ENCODE peak calls at places on chromosomes 16 and 17, in eight cellular contexts. One of them, this sample, is unnamed.

GRCh38 chr16:86834451-86835035 is 256.2 kb downstream of the FOXL1 start:
- DNase-seq in CD4-positive, alpha-beta T cell: no peak
- DNase-seq in stomach: no peak
- DNase-seq in AG04450: peak
- DNase-seq in tibial nerve: no peak
- DNase-seq in fibroblast of lung: peak
- DNase-seq in upper lobe of right lung: no peak
- DNase-seq in astrocyte: peak
- DNase-seq in this sample: no peak

GRCh38 chr17:45857977-45858708 is 13.5 kb downstream of the SPPL2C start:
- DNase-seq in AG04450: no peak
- DNase-seq in upper lobe of right lung: no peak
- DNase-seq in stomach: no peak
- DNase-seq in CD4-positive, alpha-beta T cell: no peak
- DNase-seq in tibial nerve: peak
- DNase-seq in fibroblast of lung: peak
- DNase-seq in astrocyte: peak
- DNase-seq in this sample: no peak

GRCh38 chr17:40951011-40951622 is 13.7 kb upstream of the KRT23 start:
- DNase-seq in fibroblast of lung: peak
- DNase-seq in CD4-positive, alpha-beta T cell: no peak
- DNase-seq in stomach: no peak
- DNase-seq in astrocyte: peak
- DNase-seq in AG04450: no peak
- DNase-seq in upper lobe of right lung: no peak
- DNase-seq in tibial nerve: no peak
- DNase-seq in this sample: no peak

GRCh38 chr16:30874244-30874820 is 19.5 kb downstream of the BCL7C start:
- DNase-seq in upper lobe of right lung: no peak
- DNase-seq in CD4-positive, alpha-beta T cell: no peak
- DNase-seq in tibial nerve: no peak
- DNase-seq in stomach: no peak
- DNase-seq in AG04450: no peak
- DNase-seq in fibroblast of lung: no peak
- DNase-seq in astrocyte: no peak
- DNase-seq in this sample: no peak

GRCh38 chr16:83224642-83225041 is 583.1 kb upstream of the HSBP1 start:
- DNase-seq in tibial nerve: no peak
- DNase-seq in fibroblast of lung: no peak
- DNase-seq in astrocyte: no peak
- DNase-seq in CD4-positive, alpha-beta T cell: no peak
- DNase-seq in upper lobe of right lung: no peak
- DNase-seq in AG04450: no peak
- DNase-seq in stomach: no peak
- DNase-seq in this sample: no peak

GRCh38 chr17:7801582-7801981 is 32.4 kb upstream of the KDM6B start:
- DNase-seq in AG04450: no peak
- DNase-seq in astrocyte: no peak
- DNase-seq in stomach: no peak
- DNase-seq in upper lobe of right lung: no peak
- DNase-seq in CD4-positive, alpha-beta T cell: no peak
- DNase-seq in tibial nerve: no peak
- DNase-seq in fibroblast of lung: no peak
- DNase-seq in this sample: no peak

GRCh38 chr17:57655564-57655963 is 89.5 kb downstream of the CCDC182 start:
- DNase-seq in AG04450: no peak
- DNase-seq in astrocyte: no peak
- DNase-seq in fibroblast of lung: no peak
- DNase-seq in upper lobe of right lung: no peak
- DNase-seq in CD4-positive, alpha-beta T cell: no peak
- DNase-seq in stomach: no peak
- DNase-seq in tibial nerve: no peak
- DNase-seq in this sample: no peak

GRCh38 chr17:59647288-59647687 is 27.6 kb downstream of the CLTC start:
- DNase-seq in AG04450: no peak
- DNase-seq in astrocyte: no peak
- DNase-seq in CD4-positive, alpha-beta T cell: no peak
- DNase-seq in stomach: no peak
- DNase-seq in tibial nerve: no peak
- DNase-seq in upper lobe of right lung: no peak
- DNase-seq in fibroblast of lung: no peak
- DNase-seq in this sample: no peak

GRCh38 chr17:9287301-9287700 is 266.0 kb downstream of the NTN1 start:
- DNase-seq in stomach: no peak
- DNase-seq in fibroblast of lung: no peak
- DNase-seq in astrocyte: no peak
- DNase-seq in upper lobe of right lung: no peak
- DNase-seq in CD4-positive, alpha-beta T cell: no peak
- DNase-seq in AG04450: no peak
- DNase-seq in tibial nerve: no peak
- DNase-seq in this sample: no peak

GRCh38 chr17:37317867-37318266 is 57.9 kb upstream of the C17orf78 start:
- DNase-seq in stomach: no peak
- DNase-seq in astrocyte: no peak
- DNase-seq in fibroblast of lung: no peak
- DNase-seq in AG04450: no peak
- DNase-seq in CD4-positive, alpha-beta T cell: no peak
- DNase-seq in upper lobe of right lung: no peak
- DNase-seq in tibial nerve: no peak
- DNase-seq in this sample: no peak

GRCh38 chr17:77778636-77779524 is 179.6 kb upstream of the TNRC6C start:
- DNase-seq in AG04450: no peak
- DNase-seq in upper lobe of right lung: peak
- DNase-seq in fibroblast of lung: peak
- DNase-seq in tibial nerve: no peak
- DNase-seq in stomach: peak
- DNase-seq in astrocyte: peak
- DNase-seq in CD4-positive, alpha-beta T cell: no peak
- DNase-seq in this sample: peak

DNA sequence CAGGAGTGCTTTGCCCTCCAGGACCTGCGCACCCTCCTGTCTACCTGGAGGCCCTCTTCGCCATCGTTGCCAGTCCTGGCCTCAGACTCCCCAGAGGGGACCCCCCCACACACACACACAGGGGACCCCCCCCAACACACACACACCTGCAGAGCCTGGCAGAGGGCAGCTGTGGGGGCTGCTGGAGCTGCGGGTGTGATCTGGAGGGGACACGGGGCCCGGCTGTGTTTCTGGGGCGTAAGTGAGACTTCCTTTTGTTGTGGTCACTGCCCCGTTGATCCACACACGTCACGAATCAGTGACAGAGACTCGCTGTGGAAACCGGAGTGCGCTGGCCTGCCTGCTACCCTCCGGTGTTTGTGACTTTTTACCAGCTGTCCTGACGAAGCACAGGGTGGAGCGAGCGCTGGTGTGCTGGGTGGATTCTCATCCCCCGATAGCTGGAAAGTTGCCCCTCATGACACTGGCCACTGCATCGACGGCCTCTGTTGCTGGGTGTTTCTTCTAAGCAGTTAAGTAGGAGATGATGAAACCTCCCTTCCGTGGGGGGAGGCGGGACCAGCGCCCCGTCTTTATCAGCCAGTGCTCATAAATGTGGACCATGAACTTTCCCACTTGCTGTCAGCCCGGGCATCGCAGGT is 2.3 kb downstream of the METRNL start:
- DNase-seq in AG04450: no peak
- DNase-seq in upper lobe of right lung: no peak
- DNase-seq in tibial nerve: peak
- DNase-seq in stomach: peak
- DNase-seq in fibroblast of lung: no peak
- DNase-seq in CD4-positive, alpha-beta T cell: no peak
- DNase-seq in astrocyte: no peak
- DNase-seq in this sample: no peak
- H3K27ac ChIP-seq in AG04450: no peak
- H3K27ac ChIP-seq in upper lobe of right lung: peak
- H3K27ac ChIP-seq in tibial nerve: peak
- H3K27ac ChIP-seq in stomach: peak
- H3K27ac ChIP-seq in fibroblast of lung: peak
- H3K27ac ChIP-seq in CD4-positive, alpha-beta T cell: no peak
- H3K27ac ChIP-seq in astrocyte: no peak
- H3K27ac ChIP-seq in this sample: peak

GRCh38 chr17:5699789-5700188 is 115.5 kb upstream of the NLRP1 start:
- DNase-seq in fibroblast of lung: no peak
- DNase-seq in stomach: no peak
- DNase-seq in astrocyte: no peak
- DNase-seq in tibial nerve: no peak
- DNase-seq in CD4-positive, alpha-beta T cell: no peak
- DNase-seq in AG04450: no peak
- DNase-seq in upper lobe of right lung: no peak
- DNase-seq in this sample: no peak

GRCh38 chr17:5694507-5694906 is 110.2 kb upstream of the NLRP1 start:
- DNase-seq in tibial nerve: no peak
- DNase-seq in fibroblast of lung: no peak
- DNase-seq in AG04450: no peak
- DNase-seq in astrocyte: no peak
- DNase-seq in stomach: no peak
- DNase-seq in CD4-positive, alpha-beta T cell: no peak
- DNase-seq in upper lobe of right lung: no peak
- DNase-seq in this sample: no peak

GRCh38 chr17:5698959-5699358 is 114.7 kb upstream of the NLRP1 start:
- DNase-seq in upper lobe of right lung: no peak
- DNase-seq in stomach: no peak
- DNase-seq in astrocyte: no peak
- DNase-seq in tibial nerve: no peak
- DNase-seq in fibroblast of lung: no peak
- DNase-seq in AG04450: no peak
- DNase-seq in CD4-positive, alpha-beta T cell: no peak
- DNase-seq in this sample: no peak

GRCh38 chr17:5693821-5694220 is 109.5 kb upstream of the NLRP1 start:
- DNase-seq in stomach: no peak
- DNase-seq in tibial nerve: no peak
- DNase-seq in CD4-positive, alpha-beta T cell: no peak
- DNase-seq in upper lobe of right lung: no peak
- DNase-seq in astrocyte: no peak
- DNase-seq in AG04450: no peak
- DNase-seq in fibroblast of lung: no peak
- DNase-seq in this sample: no peak

DNA sequence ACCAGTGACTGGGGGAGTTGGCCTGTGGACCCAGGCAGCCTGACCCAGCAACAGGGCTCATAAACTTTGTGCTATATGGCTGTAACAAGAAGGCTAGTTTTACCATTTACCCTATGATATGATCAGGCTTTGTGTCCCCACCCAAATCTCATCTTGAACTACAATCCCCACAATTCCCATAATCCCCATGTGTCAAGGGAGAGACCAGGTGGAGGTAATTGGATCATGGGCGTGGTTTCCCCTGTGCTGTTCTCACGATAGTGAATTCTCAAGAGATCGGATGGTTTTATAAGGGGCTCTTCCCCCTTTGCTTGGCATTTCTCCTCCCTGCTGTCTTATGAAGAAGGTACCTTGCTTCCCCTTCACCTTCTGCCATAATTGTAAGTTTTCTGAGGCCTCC is 111.2 kb upstream of the NLRP1 start:
- DNase-seq in fibroblast of lung: no peak
- DNase-seq in CD4-positive, alpha-beta T cell: no peak
- DNase-seq in upper lobe of right lung: no peak
- DNase-seq in AG04450: no peak
- DNase-seq in tibial nerve: no peak
- DNase-seq in astrocyte: no peak
- DNase-seq in stomach: no peak
- DNase-seq in this sample: no peak
- TF ChIP-seq CTCF in fibroblast of lung: no peak
- TF ChIP-seq CTCF in CD4-positive, alpha-beta T cell: no peak
- TF ChIP-seq CTCF in upper lobe of right lung: no peak
- TF ChIP-seq CTCF in AG04450: no peak
- TF ChIP-seq CTCF in tibial nerve: no peak
- TF ChIP-seq CTCF in astrocyte: no peak
- TF ChIP-seq CTCF in stomach: no peak
- TF ChIP-seq CTCF in this sample: no peak

GRCh38 chr17:20223808-20224328 is 214.7 kb downstream of the SPECC1 start:
- DNase-seq in CD4-positive, alpha-beta T cell: no peak
- DNase-seq in AG04450: no peak
- DNase-seq in astrocyte: no peak
- DNase-seq in upper lobe of right lung: no peak
- DNase-seq in fibroblast of lung: peak
- DNase-seq in tibial nerve: no peak
- DNase-seq in stomach: no peak
- DNase-seq in this sample: no peak

GRCh38 chr17:20226814-20227482 is 217.8 kb downstream of the SPECC1 start:
- DNase-seq in tibial nerve: peak
- DNase-seq in stomach: peak
- DNase-seq in upper lobe of right lung: peak
- DNase-seq in fibroblast of lung: peak
- DNase-seq in astrocyte: peak
- DNase-seq in CD4-positive, alpha-beta T cell: peak
- DNase-seq in AG04450: peak
- DNase-seq in this sample: peak

GRCh38 chr17:20224379-20224778 is 215.2 kb downstream of the SPECC1 start:
- DNase-seq in CD4-positive, alpha-beta T cell: no peak
- DNase-seq in fibroblast of lung: no peak
- DNase-seq in stomach: no peak
- DNase-seq in AG04450: no peak
- DNase-seq in upper lobe of right lung: no peak
- DNase-seq in tibial nerve: no peak
- DNase-seq in astrocyte: no peak
- DNase-seq in this sample: no peak

GRCh38 chr17:20228410-20228809 is 219.3 kb downstream of the SPECC1 start:
- DNase-seq in tibial nerve: no peak
- DNase-seq in astrocyte: peak
- DNase-seq in fibroblast of lung: no peak
- DNase-seq in CD4-positive, alpha-beta T cell: no peak
- DNase-seq in AG04450: no peak
- DNase-seq in upper lobe of right lung: no peak
- DNase-seq in stomach: no peak
- DNase-seq in this sample: no peak

GRCh38 chr17:20225162-20226115 is 216.3 kb downstream of the SPECC1 start:
- DNase-seq in AG04450: no peak
- DNase-seq in fibroblast of lung: peak
- DNase-seq in astrocyte: no peak
- DNase-seq in upper lobe of right lung: no peak
- DNase-seq in stomach: no peak
- DNase-seq in tibial nerve: no peak
- DNase-seq in CD4-positive, alpha-beta T cell: no peak
- DNase-seq in this sample: no peak
- H3K27ac ChIP-seq in AG04450: no peak
- H3K27ac ChIP-seq in fibroblast of lung: no peak
- H3K27ac ChIP-seq in astrocyte: no peak
- H3K27ac ChIP-seq in upper lobe of right lung: no peak
- H3K27ac ChIP-seq in stomach: no peak
- H3K27ac ChIP-seq in tibial nerve: no peak
- H3K27ac ChIP-seq in CD4-positive, alpha-beta T cell: no peak
- H3K27ac ChIP-seq in this sample: peak

DNA sequence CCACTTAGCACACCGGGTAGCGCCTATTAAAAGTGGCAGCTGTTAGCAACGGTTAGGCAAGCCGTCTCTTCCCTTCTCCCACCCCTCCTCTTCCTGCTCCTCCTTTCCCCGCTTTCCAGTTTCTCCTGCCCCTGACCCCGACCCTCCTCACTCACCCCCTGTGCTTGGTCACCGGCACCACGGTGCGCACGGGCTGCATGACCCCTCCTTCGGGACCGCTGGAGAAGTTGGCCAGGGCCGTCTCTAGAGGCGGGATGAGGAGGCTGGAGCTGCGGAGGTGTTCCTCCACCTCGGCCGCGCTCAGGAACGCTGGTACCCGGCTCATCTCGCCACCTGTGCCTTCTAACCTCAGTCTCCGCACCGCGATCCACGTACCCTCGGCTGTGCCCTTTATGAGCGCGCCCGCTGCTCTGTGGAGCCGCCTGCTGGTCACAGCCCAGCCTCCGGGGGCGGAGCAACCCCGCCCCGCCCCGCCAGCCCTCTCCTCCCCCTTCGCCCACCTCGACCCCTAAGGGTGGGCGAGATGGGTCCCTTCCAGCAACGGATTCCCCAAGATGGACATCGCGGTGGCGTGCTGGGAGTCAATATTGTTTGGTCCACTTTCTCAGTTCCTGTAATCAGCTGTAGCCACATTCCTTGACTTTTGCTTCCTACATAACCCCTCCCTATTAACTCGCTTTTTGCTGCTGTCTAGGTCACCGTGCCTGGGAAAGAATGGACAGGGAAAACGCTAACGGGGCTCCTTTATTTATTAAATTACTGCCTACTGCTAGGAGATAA is at the start of gene CRYM:
- DNase-seq in CD4-positive, alpha-beta T cell: peak
- DNase-seq in upper lobe of right lung: peak
- DNase-seq in tibial nerve: no peak
- DNase-seq in fibroblast of lung: no peak
- DNase-seq in astrocyte: no peak
- DNase-seq in stomach: peak
- DNase-seq in AG04450: no peak
- DNase-seq in this sample: peak
- TF ChIP-seq CTCF in CD4-positive, alpha-beta T cell: peak
- TF ChIP-seq CTCF in upper lobe of right lung: peak
- TF ChIP-seq CTCF in tibial nerve: peak
- TF ChIP-seq CTCF in fibroblast of lung: peak
- TF ChIP-seq CTCF in astrocyte: peak
- TF ChIP-seq CTCF in stomach: peak
- TF ChIP-seq CTCF in AG04450: peak
- TF ChIP-seq CTCF in this sample: peak

This sample was measured in dorsolateral prefrontal cortex.